ENCODE peak calls at places on chromosomes 1 and 21, in seven cellular contexts. S is fibroblast of the aortic adventitia, P is foreskin fibroblast, U is GM20000, Z is uterus, D is Peyer's patch, C is OCI-LY7. H is an unnamed sample.

GRCh38 chr1:222124602-222125001 is 382.7 kb upstream of the DUSP10 start:
- DNase-seq in Z (no peak), U (no peak), S (no peak), D (no peak), C (no peak), P (no peak), H (no peak)

GRCh38 chr1:93753766-93754763 is 72.4 kb upstream of the BCAR3 start:
- DNase-seq in D (no peak), C (no peak), S (peak; percentile 100), U (no peak), P (peak; percentile 88), Z (no peak), H (no peak)

GRCh38 chr1:24391882-24392603 is 21.5 kb downstream of the STPG1 start:
- DNase-seq in P (no peak), C (peak; percentile 89), D (peak; percentile 88), U (peak; percentile 73), S (peak; percentile 49), Z (peak; percentile 59), H (peak; percentile 56)

GRCh38 chr1:92476071-92476607 is 10.6 kb downstream of the GFI1 start:
- DNase-seq in U (peak; percentile 54), D (peak; percentile 68), P (no peak), S (no peak), Z (no peak), C (peak; percentile 68), H (no peak)

GRCh38 chr1:94702440-94702810 is 117.7 kb upstream of the SLC44A3 start:
- DNase-seq in D (no peak), P (peak; percentile 83), Z (peak; percentile 77), S (peak; percentile 81), C (no peak), U (no peak), H (no peak)

GRCh38 chr1:6000444-6001288 is 8.4 kb upstream of the NPHP4 start:
- DNase-seq in S (no peak), C (no peak), P (no peak), D (peak; percentile 37), U (no peak), Z (no peak), H (no peak)

GRCh38 chr1:234781241-234782056 is 171.5 kb upstream of the IRF2BP2 start:
- DNase-seq in C (no peak), Z (no peak), D (peak; percentile 81), S (no peak), U (no peak), P (no peak), H (no peak)

GRCh38 chr1:209823143-209824041 is 4.4 kb upstream of the UTP25 start:
- DNase-seq in S (peak; percentile 89), Z (no peak), C (peak; percentile 61), D (no peak), U (peak; percentile 46), P (peak; percentile 57), H (no peak)

DNA sequence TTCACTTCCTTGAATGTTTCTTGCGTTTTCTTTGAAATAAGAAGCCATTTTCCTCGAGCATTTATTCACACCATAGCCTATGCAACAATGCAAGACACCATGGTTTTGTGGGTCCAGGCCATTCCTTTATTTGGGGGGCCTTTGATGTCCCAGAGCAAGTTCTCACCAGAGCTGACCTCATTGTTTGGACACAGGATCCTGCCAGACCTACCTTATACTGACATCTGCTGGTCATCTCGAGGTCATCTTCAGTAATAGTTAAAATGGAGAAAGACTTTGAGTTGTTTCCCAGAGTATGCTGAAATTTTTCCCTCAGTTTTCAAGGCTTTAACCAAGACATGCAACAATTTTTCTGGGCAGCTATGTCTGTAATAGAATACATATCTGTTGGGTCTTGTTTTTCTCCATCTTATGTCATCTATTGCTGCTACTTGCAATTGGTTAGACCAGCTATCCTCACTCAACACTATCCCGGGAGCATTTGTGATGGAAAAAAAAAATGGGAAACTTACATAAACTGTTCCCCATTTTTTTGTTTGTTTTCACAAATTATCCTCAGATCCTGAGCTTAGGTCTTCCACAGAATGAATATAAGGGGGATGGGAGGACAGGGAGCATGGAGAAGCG is 34.0 kb upstream of the BACE2 start:
- DNase-seq in D (no peak), C (peak; percentile 36), P (peak; percentile 20), Z (no peak), U (peak; percentile 59), S (peak; percentile 58), H (no peak)
- TF ChIP-seq CTCF in D (no peak), C (peak; percentile 81), P (peak; percentile 57), Z (peak; percentile 51), U (peak; percentile 52), S (peak; percentile 55), H (no peak)

GRCh38 chr21:44301961-44302406 is 2.1 kb downstream of the PFKL start:
- DNase-seq in P (no peak), U (no peak), S (no peak), D (no peak), C (peak; percentile 44), Z (no peak), H (no peak)
- TF ChIP-seq CTCF in P (no peak), U (no peak), S (no peak), D (no peak), C (no peak), Z (no peak), H (no peak)

GRCh38 chr1:73026114-73026513 is 743.8 kb upstream of the NEGR1 start:
- DNase-seq in P (no peak), Z (no peak), U (no peak), S (no peak), D (no peak), C (no peak), H (no peak)
- TF ChIP-seq CTCF in P (no peak), Z (no peak), U (no peak), S (no peak), D (no peak), C (no peak), H (no peak)

DNA sequence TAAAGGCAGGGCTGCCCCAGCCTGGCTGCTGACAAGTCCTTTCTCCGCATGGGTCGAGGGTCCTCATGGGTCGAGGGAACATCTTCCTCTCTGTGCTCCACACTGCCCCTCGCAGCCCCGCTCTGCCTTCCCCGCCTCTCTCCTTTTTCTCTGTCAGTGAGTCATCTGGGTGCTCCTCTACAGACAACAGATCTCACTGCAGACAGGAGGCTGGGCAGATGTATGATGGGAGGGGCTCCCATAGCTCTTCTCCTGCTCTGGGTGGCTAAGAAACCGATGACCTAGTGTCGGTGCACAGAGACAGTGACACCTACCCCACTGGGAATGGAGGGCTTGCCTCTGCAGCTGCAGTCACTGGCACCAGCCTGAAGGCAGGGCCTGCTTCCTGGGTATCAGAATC is 5.5 kb downstream of the KCNA10 start:
- DNase-seq in P (no peak), Z (no peak), D (no peak), S (no peak), U (no peak), C (no peak), H (no peak)
- TF ChIP-seq CTCF in P (no peak), Z (no peak), D (no peak), S (no peak), U (no peak), C (no peak), H (no peak)

H was measured in activated B cell treated with CpG ODN at 0.5 μM for 24 hours.